ENCODE peak calls at places on chromosomes 4 and X, in six cellular contexts. One of them, this sample, is unnamed.

GRCh38 chrX:23616361-23616760 is 50.9 kb upstream of the PRDX4 start:
- DNase-seq in upper lobe of right lung: no peak
- DNase-seq in lung: no peak
- DNase-seq in mammary epithelial cell: peak
- DNase-seq in HepG2: peak
- DNase-seq in fibroblast of lung: peak
- DNase-seq in this sample: peak

GRCh38 chr4:75137302-75137701 is 204.4 kb downstream of the PARM1 start:
- DNase-seq in fibroblast of lung: no peak
- DNase-seq in HepG2: no peak
- DNase-seq in lung: no peak
- DNase-seq in mammary epithelial cell: no peak
- DNase-seq in upper lobe of right lung: no peak
- DNase-seq in this sample: no peak

GRCh38 chr4:6460876-6461275 is 11.5 kb downstream of the PPP2R2C start:
- DNase-seq in mammary epithelial cell: no peak
- DNase-seq in lung: no peak
- DNase-seq in fibroblast of lung: no peak
- DNase-seq in HepG2: no peak
- DNase-seq in upper lobe of right lung: no peak
- DNase-seq in this sample: no peak

GRCh38 chrX:154840856-154841255 is 6.4 kb upstream of the SMIM9 start:
- DNase-seq in upper lobe of right lung: no peak
- DNase-seq in mammary epithelial cell: peak
- DNase-seq in fibroblast of lung: peak
- DNase-seq in lung: no peak
- DNase-seq in HepG2: peak
- DNase-seq in this sample: peak

GRCh38 chr4:109754093-109754857 is 24.4 kb upstream of the PLA2G12A start:
- DNase-seq in upper lobe of right lung: no peak
- DNase-seq in HepG2: no peak
- DNase-seq in lung: no peak
- DNase-seq in fibroblast of lung: no peak
- DNase-seq in mammary epithelial cell: no peak
- DNase-seq in this sample: no peak

GRCh38 chr4:78720994-78721677 is 55.0 kb upstream of the BMP2K start:
- DNase-seq in upper lobe of right lung: no peak
- DNase-seq in fibroblast of lung: no peak
- DNase-seq in mammary epithelial cell: no peak
- DNase-seq in HepG2: peak
- DNase-seq in lung: peak
- DNase-seq in this sample: no peak

GRCh38 chr4:93828332-93828829 is at the start of gene ATOH1:
- DNase-seq in fibroblast of lung: peak
- DNase-seq in mammary epithelial cell: peak
- DNase-seq in lung: no peak
- DNase-seq in HepG2: no peak
- DNase-seq in upper lobe of right lung: peak
- DNase-seq in this sample: no peak

GRCh38 chr4:78720151-78720726 is 55.9 kb upstream of the BMP2K start:
- DNase-seq in mammary epithelial cell: no peak
- DNase-seq in upper lobe of right lung: no peak
- DNase-seq in lung: no peak
- DNase-seq in HepG2: no peak
- DNase-seq in fibroblast of lung: no peak
- DNase-seq in this sample: no peak

GRCh38 chr4:2263701-2264321 is 1.9 kb upstream of the MXD4 start:
- DNase-seq in fibroblast of lung: no peak
- DNase-seq in mammary epithelial cell: no peak
- DNase-seq in upper lobe of right lung: peak
- DNase-seq in lung: no peak
- DNase-seq in HepG2: no peak
- DNase-seq in this sample: no peak

GRCh38 chrX:38982370-38982769 is 181.1 kb downstream of the MID1IP1 start:
- DNase-seq in HepG2: peak
- DNase-seq in mammary epithelial cell: no peak
- DNase-seq in lung: no peak
- DNase-seq in fibroblast of lung: no peak
- DNase-seq in upper lobe of right lung: no peak
- DNase-seq in this sample: no peak

GRCh38 chrX:148333989-148334388 is 166.4 kb upstream of the AFF2 start:
- DNase-seq in lung: no peak
- DNase-seq in HepG2: no peak
- DNase-seq in upper lobe of right lung: no peak
- DNase-seq in mammary epithelial cell: no peak
- DNase-seq in fibroblast of lung: no peak
- DNase-seq in this sample: no peak

GRCh38 chr4:20589436-20589835 is 110.8 kb upstream of the PACRGL start:
- DNase-seq in upper lobe of right lung: no peak
- DNase-seq in fibroblast of lung: no peak
- DNase-seq in lung: no peak
- DNase-seq in mammary epithelial cell: no peak
- DNase-seq in HepG2: no peak
- DNase-seq in this sample: no peak

GRCh38 chrX:100931218-100931924 is 2.7 kb upstream of the XKRX start:
- DNase-seq in HepG2: no peak
- DNase-seq in upper lobe of right lung: no peak
- DNase-seq in fibroblast of lung: no peak
- DNase-seq in lung: no peak
- DNase-seq in mammary epithelial cell: no peak
- DNase-seq in this sample: no peak

GRCh38 chr4:132572210-132572609 is 576.9 kb upstream of the PCDH10 start:
- DNase-seq in HepG2: no peak
- DNase-seq in mammary epithelial cell: no peak
- DNase-seq in upper lobe of right lung: no peak
- DNase-seq in fibroblast of lung: peak
- DNase-seq in lung: no peak
- DNase-seq in this sample: peak

GRCh38 chr4:5784960-5785611 is 74.1 kb downstream of the EVC start:
- DNase-seq in mammary epithelial cell: no peak
- DNase-seq in fibroblast of lung: no peak
- DNase-seq in HepG2: no peak
- DNase-seq in upper lobe of right lung: peak
- DNase-seq in lung: no peak
- DNase-seq in this sample: peak

GRCh38 chrX:724256-724655 is 93.7 kb downstream of the SHOX start:
- DNase-seq in fibroblast of lung: no peak
- DNase-seq in upper lobe of right lung: no peak
- DNase-seq in HepG2: no peak
- DNase-seq in lung: no peak
- DNase-seq in mammary epithelial cell: no peak
- DNase-seq in this sample: peak

GRCh38 chr4:7905461-7905915 is 34.2 kb downstream of the AFAP1 start:
- DNase-seq in mammary epithelial cell: no peak
- DNase-seq in HepG2: no peak
- DNase-seq in lung: no peak
- DNase-seq in fibroblast of lung: peak
- DNase-seq in upper lobe of right lung: no peak
- DNase-seq in this sample: peak
- H3K4me3 ChIP-seq in mammary epithelial cell: no peak
- H3K4me3 ChIP-seq in HepG2: no peak
- H3K4me3 ChIP-seq in lung: no peak
- H3K4me3 ChIP-seq in fibroblast of lung: no peak
- H3K4me3 ChIP-seq in upper lobe of right lung: no peak
- H3K4me3 ChIP-seq in this sample: peak

GRCh38 chr4:57211131-57211530 is 100.9 kb upstream of the IGFBP7 start:
- DNase-seq in HepG2: peak
- DNase-seq in fibroblast of lung: no peak
- DNase-seq in upper lobe of right lung: no peak
- DNase-seq in lung: no peak
- DNase-seq in mammary epithelial cell: no peak
- DNase-seq in this sample: no peak
- TF ChIP-seq CTCF in HepG2: peak
- TF ChIP-seq CTCF in fibroblast of lung: no peak
- TF ChIP-seq CTCF in upper lobe of right lung: no peak
- TF ChIP-seq CTCF in lung: no peak
- TF ChIP-seq CTCF in mammary epithelial cell: no peak
- TF ChIP-seq CTCF in this sample: no peak

GRCh38 chr4:124515591-124515990 is 196.9 kb downstream of the ANKRD50 start:
- DNase-seq in upper lobe of right lung: no peak
- DNase-seq in lung: no peak
- DNase-seq in HepG2: no peak
- DNase-seq in mammary epithelial cell: no peak
- DNase-seq in fibroblast of lung: no peak
- DNase-seq in this sample: no peak
- H3K4me3 ChIP-seq in upper lobe of right lung: no peak
- H3K4me3 ChIP-seq in lung: no peak
- H3K4me3 ChIP-seq in HepG2: no peak
- H3K4me3 ChIP-seq in mammary epithelial cell: no peak
- H3K4me3 ChIP-seq in fibroblast of lung: no peak
- H3K4me3 ChIP-seq in this sample: no peak

GRCh38 chr4:122798101-122798500 is 28.5 kb upstream of the FGF2 start:
- DNase-seq in mammary epithelial cell: peak
- DNase-seq in fibroblast of lung: peak
- DNase-seq in lung: no peak
- DNase-seq in upper lobe of right lung: no peak
- DNase-seq in HepG2: peak
- DNase-seq in this sample: peak
- TF ChIP-seq CTCF in mammary epithelial cell: no peak
- TF ChIP-seq CTCF in fibroblast of lung: no peak
- TF ChIP-seq CTCF in lung: no peak
- TF ChIP-seq CTCF in upper lobe of right lung: no peak
- TF ChIP-seq CTCF in HepG2: no peak
- TF ChIP-seq CTCF in this sample: peak

GRCh38 chr4:106695846-106696245 is 327.3 kb upstream of the GIMD1 start:
- DNase-seq in HepG2: no peak
- DNase-seq in mammary epithelial cell: no peak
- DNase-seq in lung: no peak
- DNase-seq in upper lobe of right lung: no peak
- DNase-seq in fibroblast of lung: no peak
- DNase-seq in this sample: no peak
- H3K4me3 ChIP-seq in HepG2: no peak
- H3K4me3 ChIP-seq in mammary epithelial cell: no peak
- H3K4me3 ChIP-seq in lung: no peak
- H3K4me3 ChIP-seq in upper lobe of right lung: no peak
- H3K4me3 ChIP-seq in fibroblast of lung: no peak
- H3K4me3 ChIP-seq in this sample: no peak

GRCh38 chr4:140427104-140427918 is at the start of gene CLGN:
- DNase-seq in mammary epithelial cell: peak
- DNase-seq in HepG2: peak
- DNase-seq in upper lobe of right lung: peak
- DNase-seq in fibroblast of lung: peak
- DNase-seq in lung: peak
- DNase-seq in this sample: peak
- TF ChIP-seq CTCF in mammary epithelial cell: no peak
- TF ChIP-seq CTCF in HepG2: peak
- TF ChIP-seq CTCF in upper lobe of right lung: peak
- TF ChIP-seq CTCF in fibroblast of lung: peak
- TF ChIP-seq CTCF in lung: peak
- TF ChIP-seq CTCF in this sample: peak

This sample was measured in fibroblast of pulmonary artery.